ENCODE peak calls at places on chromosomes 11 and 22, in six cellular contexts. One of them, this sample, is unnamed. For H3K27me3, the result is how much of the 10 kb centered on the place peaks cover.

GRCh38 chr22:33903012-33903411 is 17.3 kb downstream of the LARGE1 start:
- DNase-seq in right atrium auricular region: no peak
- DNase-seq in CD8-positive, alpha-beta T cell: no peak
- DNase-seq in ovary: no peak
- DNase-seq in body of pancreas: no peak
- DNase-seq in left ventricle myocardium inferior: no peak
- DNase-seq in this sample: no peak

GRCh38 chr11:131695889-131696429 is 325.5 kb downstream of the NTM start:
- DNase-seq in body of pancreas: no peak
- DNase-seq in right atrium auricular region: no peak
- DNase-seq in ovary: no peak
- DNase-seq in CD8-positive, alpha-beta T cell: no peak
- DNase-seq in left ventricle myocardium inferior: no peak
- DNase-seq in this sample: no peak

GRCh38 chr11:76419896-76420295 is 24.9 kb upstream of the EMSY start:
- DNase-seq in right atrium auricular region: no peak
- DNase-seq in left ventricle myocardium inferior: no peak
- DNase-seq in CD8-positive, alpha-beta T cell: no peak
- DNase-seq in ovary: no peak
- DNase-seq in body of pancreas: peak
- DNase-seq in this sample: no peak

GRCh38 chr11:65912840-65913239 is 6.0 kb downstream of the C11orf68 start:
- DNase-seq in ovary: no peak
- DNase-seq in left ventricle myocardium inferior: no peak
- DNase-seq in CD8-positive, alpha-beta T cell: no peak
- DNase-seq in right atrium auricular region: no peak
- DNase-seq in body of pancreas: no peak
- DNase-seq in this sample: no peak

GRCh38 chr11:78131956-78132355 is 7.5 kb downstream of the ALG8 start:
- DNase-seq in CD8-positive, alpha-beta T cell: no peak
- DNase-seq in left ventricle myocardium inferior: no peak
- DNase-seq in ovary: no peak
- DNase-seq in right atrium auricular region: no peak
- DNase-seq in body of pancreas: no peak
- DNase-seq in this sample: no peak

GRCh38 chr22:27615408-27615807 is 186.1 kb downstream of the MN1 start:
- DNase-seq in CD8-positive, alpha-beta T cell: no peak
- DNase-seq in body of pancreas: no peak
- DNase-seq in left ventricle myocardium inferior: no peak
- DNase-seq in right atrium auricular region: no peak
- DNase-seq in ovary: no peak
- DNase-seq in this sample: no peak

GRCh38 chr11:66409226-66409625 is 11.6 kb upstream of the NPAS4 start:
- DNase-seq in CD8-positive, alpha-beta T cell: no peak
- DNase-seq in left ventricle myocardium inferior: no peak
- DNase-seq in right atrium auricular region: no peak
- DNase-seq in body of pancreas: no peak
- DNase-seq in ovary: no peak
- DNase-seq in this sample: no peak

GRCh38 chr11:65066315-65066714 is 8.0 kb upstream of the NAALADL1 start:
- DNase-seq in ovary: no peak
- DNase-seq in left ventricle myocardium inferior: no peak
- DNase-seq in right atrium auricular region: no peak
- DNase-seq in body of pancreas: no peak
- DNase-seq in CD8-positive, alpha-beta T cell: no peak
- DNase-seq in this sample: no peak

GRCh38 chr11:101390539-101390938 is 193.3 kb downstream of the TRPC6 start:
- DNase-seq in left ventricle myocardium inferior: no peak
- DNase-seq in right atrium auricular region: no peak
- DNase-seq in body of pancreas: no peak
- DNase-seq in CD8-positive, alpha-beta T cell: no peak
- DNase-seq in ovary: no peak
- DNase-seq in this sample: no peak

GRCh38 chr11:2077061-2077802 is 62.0 kb downstream of the IGF2 start:
- DNase-seq in ovary: no peak
- DNase-seq in left ventricle myocardium inferior: no peak
- DNase-seq in right atrium auricular region: no peak
- DNase-seq in body of pancreas: no peak
- DNase-seq in CD8-positive, alpha-beta T cell: no peak
- DNase-seq in this sample: no peak

GRCh38 chr11:21489735-21490134 is 703.1 kb upstream of the ANO5 start:
- DNase-seq in left ventricle myocardium inferior: no peak
- DNase-seq in body of pancreas: no peak
- DNase-seq in ovary: no peak
- DNase-seq in CD8-positive, alpha-beta T cell: no peak
- DNase-seq in right atrium auricular region: no peak
- DNase-seq in this sample: no peak

GRCh38 chr11:65588199-65589054 is 7.2 kb downstream of the KCNK7 start:
- DNase-seq in ovary: peak
- DNase-seq in right atrium auricular region: no peak
- DNase-seq in body of pancreas: peak
- DNase-seq in left ventricle myocardium inferior: peak
- DNase-seq in CD8-positive, alpha-beta T cell: peak
- DNase-seq in this sample: peak

GRCh38 chr11:115552151-115552550 is 47.9 kb upstream of the CADM1 start:
- DNase-seq in body of pancreas: no peak
- DNase-seq in left ventricle myocardium inferior: no peak
- DNase-seq in CD8-positive, alpha-beta T cell: no peak
- DNase-seq in right atrium auricular region: no peak
- DNase-seq in ovary: no peak
- DNase-seq in this sample: no peak

GRCh38 chr11:22879615-22880014 is 19.3 kb upstream of the CCDC179 start:
- DNase-seq in left ventricle myocardium inferior: no peak
- DNase-seq in ovary: no peak
- DNase-seq in body of pancreas: no peak
- DNase-seq in CD8-positive, alpha-beta T cell: no peak
- DNase-seq in right atrium auricular region: no peak
- DNase-seq in this sample: no peak

DNA sequence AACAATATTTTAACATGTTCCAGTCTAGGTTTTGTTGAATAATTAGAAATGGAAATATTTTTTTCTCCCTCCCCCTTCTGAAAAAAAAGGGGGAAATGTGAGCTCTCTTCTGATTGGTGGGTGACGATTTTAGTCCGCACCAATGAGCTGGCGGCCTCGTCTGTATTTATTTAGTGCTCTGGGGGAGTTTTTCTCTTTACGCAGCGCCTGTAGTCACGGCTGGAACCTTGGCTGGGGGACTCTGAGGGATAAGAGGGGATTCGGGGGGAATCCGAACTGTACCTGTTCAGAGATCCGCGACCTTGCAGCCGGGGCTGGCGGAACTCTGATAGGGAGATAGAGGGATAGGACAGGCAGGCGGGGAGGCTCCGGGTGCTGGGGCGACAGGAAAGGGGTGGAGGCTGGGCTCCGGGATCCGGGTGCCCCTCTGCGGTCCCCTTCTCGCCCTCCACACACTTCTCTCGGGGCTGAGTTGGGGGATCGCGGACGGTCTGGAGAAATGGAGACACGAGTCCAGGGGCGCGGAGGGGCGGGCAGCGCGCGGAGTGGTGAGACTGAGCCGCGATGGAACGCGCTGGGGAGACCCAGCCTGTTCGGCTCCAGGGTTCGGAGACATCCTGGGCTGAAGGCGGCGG is 99.7 kb upstream of the HSD17B12 start:
- DNase-seq in left ventricle myocardium inferior: no peak
- DNase-seq in CD8-positive, alpha-beta T cell: no peak
- DNase-seq in right atrium auricular region: no peak
- DNase-seq in body of pancreas: no peak
- DNase-seq in ovary: no peak
- DNase-seq in this sample: no peak
- H3K4me3 ChIP-seq in left ventricle myocardium inferior: peak
- H3K4me3 ChIP-seq in CD8-positive, alpha-beta T cell: peak
- H3K4me3 ChIP-seq in right atrium auricular region: peak
- H3K4me3 ChIP-seq in body of pancreas: no peak
- H3K4me3 ChIP-seq in ovary: no peak
- H3K4me3 ChIP-seq in this sample: peak

GRCh38 chr11:69697489-69697843 is 6.4 kb downstream of the FGF19 start:
- DNase-seq in body of pancreas: no peak
- DNase-seq in ovary: no peak
- DNase-seq in CD8-positive, alpha-beta T cell: no peak
- DNase-seq in right atrium auricular region: no peak
- DNase-seq in left ventricle myocardium inferior: no peak
- DNase-seq in this sample: no peak
- H3K27me3 ChIP-seq in body of pancreas: under half
- H3K27me3 ChIP-seq in ovary: under half
- H3K27me3 ChIP-seq in CD8-positive, alpha-beta T cell: under half
- H3K27me3 ChIP-seq in right atrium auricular region: under half
- H3K27me3 ChIP-seq in left ventricle myocardium inferior: half or more
- H3K27me3 ChIP-seq in this sample: half or more

GRCh38 chr11:79336740-79337517 is 103.9 kb downstream of the TENM4 start:
- DNase-seq in right atrium auricular region: no peak
- DNase-seq in ovary: no peak
- DNase-seq in body of pancreas: no peak
- DNase-seq in CD8-positive, alpha-beta T cell: no peak
- DNase-seq in left ventricle myocardium inferior: no peak
- DNase-seq in this sample: no peak

GRCh38 chr11:79344765-79345164 is 96.1 kb downstream of the TENM4 start:
- DNase-seq in CD8-positive, alpha-beta T cell: no peak
- DNase-seq in left ventricle myocardium inferior: no peak
- DNase-seq in body of pancreas: no peak
- DNase-seq in right atrium auricular region: no peak
- DNase-seq in ovary: no peak
- DNase-seq in this sample: no peak

GRCh38 chr11:79342686-79343085 is 98.1 kb downstream of the TENM4 start:
- DNase-seq in right atrium auricular region: no peak
- DNase-seq in body of pancreas: no peak
- DNase-seq in CD8-positive, alpha-beta T cell: no peak
- DNase-seq in ovary: no peak
- DNase-seq in left ventricle myocardium inferior: no peak
- DNase-seq in this sample: no peak

GRCh38 chr11:79340535-79340934 is 100.3 kb downstream of the TENM4 start:
- DNase-seq in CD8-positive, alpha-beta T cell: no peak
- DNase-seq in right atrium auricular region: no peak
- DNase-seq in body of pancreas: no peak
- DNase-seq in ovary: no peak
- DNase-seq in left ventricle myocardium inferior: no peak
- DNase-seq in this sample: no peak

GRCh38 chr11:79342236-79342635 is 98.6 kb downstream of the TENM4 start:
- DNase-seq in ovary: no peak
- DNase-seq in right atrium auricular region: no peak
- DNase-seq in left ventricle myocardium inferior: no peak
- DNase-seq in body of pancreas: no peak
- DNase-seq in CD8-positive, alpha-beta T cell: no peak
- DNase-seq in this sample: no peak
- H3K4me3 ChIP-seq in ovary: no peak
- H3K4me3 ChIP-seq in right atrium auricular region: no peak
- H3K4me3 ChIP-seq in left ventricle myocardium inferior: no peak
- H3K4me3 ChIP-seq in body of pancreas: no peak
- H3K4me3 ChIP-seq in CD8-positive, alpha-beta T cell: no peak
- H3K4me3 ChIP-seq in this sample: no peak

GRCh38 chr11:31812392-31813241 is 1.5 kb upstream of the PAX6 start:
- DNase-seq in right atrium auricular region: no peak
- DNase-seq in ovary: no peak
- DNase-seq in CD8-positive, alpha-beta T cell: no peak
- DNase-seq in left ventricle myocardium inferior: no peak
- DNase-seq in body of pancreas: no peak
- DNase-seq in this sample: peak

GRCh38 chr11:31813242-31813960 is 2.3 kb upstream of the PAX6 start:
- DNase-seq in body of pancreas: no peak
- DNase-seq in ovary: no peak
- DNase-seq in right atrium auricular region: no peak
- DNase-seq in CD8-positive, alpha-beta T cell: no peak
- DNase-seq in left ventricle myocardium inferior: no peak
- DNase-seq in this sample: no peak

GRCh38 chr11:31815743-31816466 is 4.8 kb upstream of the PAX6 start:
- DNase-seq in ovary: no peak
- DNase-seq in CD8-positive, alpha-beta T cell: no peak
- DNase-seq in left ventricle myocardium inferior: no peak
- DNase-seq in right atrium auricular region: no peak
- DNase-seq in body of pancreas: no peak
- DNase-seq in this sample: peak

GRCh38 chr11:31816467-31817053 is 5.4 kb upstream of the PAX6 start:
- DNase-seq in ovary: no peak
- DNase-seq in right atrium auricular region: no peak
- DNase-seq in body of pancreas: no peak
- DNase-seq in CD8-positive, alpha-beta T cell: no peak
- DNase-seq in left ventricle myocardium inferior: no peak
- DNase-seq in this sample: no peak

DNA sequence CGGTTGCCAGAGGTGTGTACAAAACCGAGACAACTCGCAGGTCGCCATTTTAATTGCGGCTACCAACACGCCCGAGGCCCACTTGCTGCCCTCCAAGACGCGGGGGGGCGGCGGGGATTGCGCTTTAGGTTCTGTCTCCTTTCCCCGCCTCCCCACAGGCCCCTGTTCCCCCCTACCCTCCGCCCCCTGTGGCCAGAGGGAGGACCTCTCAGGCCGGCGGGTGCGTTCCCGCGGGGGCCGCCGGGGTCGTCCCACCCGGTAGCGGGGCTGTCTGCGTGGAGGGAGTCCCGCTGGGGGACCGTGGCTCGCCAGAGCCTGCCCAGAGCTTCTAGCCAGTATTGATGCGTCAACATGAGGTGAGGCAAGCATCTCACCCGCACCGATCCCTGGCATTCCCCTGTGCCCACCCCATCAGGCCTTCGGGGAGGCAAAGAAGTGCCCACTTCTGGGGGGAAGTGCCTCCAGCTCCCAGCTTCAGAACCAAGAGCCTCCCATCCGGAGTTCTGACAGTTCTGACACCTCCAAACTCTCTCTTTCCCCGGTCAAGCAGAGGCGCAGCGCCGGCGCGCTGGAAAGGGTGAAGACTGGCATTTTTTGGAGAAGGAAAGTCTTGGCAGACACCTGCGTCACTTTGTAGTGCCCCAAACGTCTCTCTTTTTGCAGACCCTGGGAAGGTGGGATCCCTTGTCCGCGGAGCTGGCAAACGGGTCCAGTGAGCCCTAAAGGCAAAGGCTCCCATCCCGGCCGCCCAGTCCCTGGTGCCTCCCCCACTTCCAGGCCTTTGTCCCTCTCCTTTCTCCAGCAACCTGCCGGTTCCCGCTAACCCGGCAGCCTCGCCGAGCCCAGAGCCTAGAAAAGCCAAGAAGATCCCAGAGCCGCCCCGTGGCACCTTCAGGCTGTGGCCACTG is 3.1 kb upstream of the PAX6 start:
- DNase-seq in body of pancreas: no peak
- DNase-seq in right atrium auricular region: no peak
- DNase-seq in ovary: no peak
- DNase-seq in CD8-positive, alpha-beta T cell: no peak
- DNase-seq in left ventricle myocardium inferior: no peak
- DNase-seq in this sample: peak
- H3K27me3 ChIP-seq in body of pancreas: under half
- H3K27me3 ChIP-seq in right atrium auricular region: half or more
- H3K27me3 ChIP-seq in ovary: under half
- H3K27me3 ChIP-seq in CD8-positive, alpha-beta T cell: half or more
- H3K27me3 ChIP-seq in left ventricle myocardium inferior: half or more
- H3K27me3 ChIP-seq in this sample: under half

DNA sequence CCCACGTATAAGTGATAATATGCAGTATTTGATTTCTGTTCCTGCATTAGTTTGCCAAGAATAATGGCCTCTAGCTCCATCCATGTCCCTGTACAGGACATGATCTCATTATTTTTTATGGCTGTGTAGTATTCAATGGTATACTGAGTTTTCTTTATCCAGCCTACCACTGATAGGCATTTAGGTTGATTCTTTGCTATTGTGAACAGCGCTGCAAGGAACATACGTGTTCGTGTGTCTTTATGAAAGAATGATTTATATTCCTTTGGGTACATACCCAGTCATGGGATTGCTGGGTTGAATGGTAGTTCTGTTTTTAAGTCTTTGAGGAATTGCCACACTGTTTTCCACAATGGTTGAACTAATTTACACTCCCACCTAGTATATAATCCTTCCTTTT is 1.5 kb upstream of the FAM111A start:
- DNase-seq in left ventricle myocardium inferior: no peak
- DNase-seq in ovary: no peak
- DNase-seq in right atrium auricular region: no peak
- DNase-seq in CD8-positive, alpha-beta T cell: no peak
- DNase-seq in body of pancreas: no peak
- DNase-seq in this sample: no peak
- H3K4me3 ChIP-seq in left ventricle myocardium inferior: no peak
- H3K4me3 ChIP-seq in ovary: no peak
- H3K4me3 ChIP-seq in right atrium auricular region: no peak
- H3K4me3 ChIP-seq in CD8-positive, alpha-beta T cell: no peak
- H3K4me3 ChIP-seq in body of pancreas: no peak
- H3K4me3 ChIP-seq in this sample: no peak